ENCODE peak calls at places on chromosome 11, in eight cellular contexts. Q is B cell, D is cardiac fibroblast, X is GM10248, I is esophagus squamous epithelium, F is tibial nerve, U is astrocyte of the cerebellum, K is ovary. V is an unnamed sample.

GRCh38 chr11:9577032-9577431 is 3.6 kb downstream of the WEE1 start:
- DNase-seq in F (no peak), D (peak; percentile 72), I (no peak), K (no peak), U (no peak), X (no peak), Q (no peak), V (no peak)

GRCh38 chr11:121802542-121802941 is 313.5 kb downstream of the BLID start:
- DNase-seq in Q (no peak), K (peak; percentile 43), U (no peak), D (no peak), F (no peak), I (no peak), X (no peak), V (no peak)

GRCh38 chr11:33256808-33257159 is 397 bp upstream of the HIPK3 start:
- DNase-seq in Q (no peak), K (no peak), D (no peak), X (no peak), F (no peak), I (no peak), U (no peak), V (no peak)

GRCh38 chr11:115848080-115848479 is 343.9 kb upstream of the CADM1 start:
- DNase-seq in F (no peak), K (no peak), U (no peak), I (no peak), X (no peak), D (no peak), Q (no peak), V (no peak)

GRCh38 chr11:78039919-78040671 is 17.0 kb upstream of the KCTD14 start:
- DNase-seq in D (peak; percentile 93), U (no peak), Q (no peak), K (peak; percentile 65), I (no peak), X (peak; percentile 54), F (peak; percentile 47), V (no peak)

GRCh38 chr11:83326326-83326725 is 40.2 kb upstream of the CCDC90B start:
- DNase-seq in I (no peak), U (no peak), X (no peak), Q (no peak), D (no peak), K (no peak), F (no peak), V (no peak)

GRCh38 chr11:86119062-86119461 is 50.2 kb upstream of the PICALM start:
- DNase-seq in Q (no peak), F (no peak), I (no peak), U (no peak), D (no peak), X (no peak), K (no peak), V (peak; percentile 64)

GRCh38 chr11:129580278-129580677 is 204.6 kb downstream of the BARX2 start:
- DNase-seq in Q (no peak), I (no peak), F (no peak), X (no peak), D (no peak), K (no peak), U (no peak), V (no peak)

GRCh38 chr11:11789735-11790369 is 51.9 kb upstream of the USP47 start:
- DNase-seq in I (no peak), D (peak; percentile 40), U (no peak), Q (no peak), K (no peak), F (peak; percentile 24), X (no peak), V (no peak)

GRCh38 chr11:84398017-84398626 is 1112.0 kb upstream of the CCDC90B start:
- DNase-seq in U (no peak), F (no peak), I (no peak), Q (no peak), K (no peak), X (no peak), D (peak; percentile 61), V (peak; percentile 3)
- TF ChIP-seq CTCF in U (peak; percentile 42), F (no peak), I (no peak), Q (no peak), K (no peak), X (no peak), D (peak; percentile 47), V (peak; percentile 78)

DNA sequence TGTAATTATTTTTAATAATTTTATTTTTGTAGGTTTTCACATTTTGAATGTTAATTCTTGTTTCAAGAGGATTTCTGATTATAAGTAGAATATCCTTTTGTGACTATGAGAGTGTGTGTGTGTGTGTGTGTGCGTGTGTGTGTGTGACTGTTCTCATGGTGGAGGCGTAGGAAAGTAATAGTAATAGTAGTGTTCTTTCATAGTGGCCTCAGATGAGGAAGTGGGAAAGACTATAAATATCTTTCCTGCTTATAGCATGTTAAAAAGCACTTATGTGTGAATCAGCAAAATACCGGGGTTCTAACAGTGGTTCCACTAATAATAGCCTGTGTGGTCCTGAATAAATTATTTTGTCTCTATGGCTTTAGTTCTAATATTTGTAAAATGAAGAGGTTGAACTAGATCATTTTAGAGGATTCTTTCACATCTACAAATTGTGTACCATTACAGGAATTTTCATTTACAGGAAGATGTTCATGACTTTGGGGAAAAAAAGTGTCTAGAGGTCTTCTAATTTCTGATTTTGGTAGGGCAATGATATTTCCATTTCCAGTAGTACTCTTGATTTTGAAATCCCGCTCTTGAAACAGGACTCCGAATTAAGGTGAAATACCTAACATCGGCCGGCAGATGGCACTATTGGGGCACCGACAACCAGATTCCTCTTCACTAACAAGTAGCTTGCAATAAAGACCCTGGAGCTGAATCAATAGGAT is 29.9 kb upstream of the OR10G7 start:
- DNase-seq in U (peak; percentile 78), X (peak; percentile 67), K (peak; percentile 58), Q (peak; percentile 62), D (peak; percentile 91), I (no peak), F (peak; percentile 53), V (peak; percentile 22)
- TF ChIP-seq CTCF in U (peak; percentile 73), X (peak; percentile 70), K (peak; percentile 41), Q (peak; percentile 91), D (peak; percentile 62), I (peak; percentile 62), F (peak; percentile 69), V (peak; percentile 85)

GRCh38 chr11:69963533-69964246 is 114.4 kb upstream of the ANO1 start:
- DNase-seq in D (no peak), I (no peak), K (no peak), U (no peak), F (no peak), X (no peak), Q (no peak), V (no peak)

GRCh38 chr11:69964247-69964643 is 113.9 kb upstream of the ANO1 start:
- DNase-seq in D (no peak), U (no peak), I (no peak), K (no peak), F (no peak), X (no peak), Q (no peak), V (no peak)

GRCh38 chr11:69962152-69962551 is 116.0 kb upstream of the ANO1 start:
- DNase-seq in X (no peak), I (no peak), F (no peak), Q (no peak), D (peak; percentile 68), K (no peak), U (no peak), V (no peak)

GRCh38 chr11:69959461-69959860 is 118.7 kb upstream of the ANO1 start:
- DNase-seq in F (no peak), Q (no peak), D (no peak), X (no peak), U (no peak), I (no peak), K (no peak), V (no peak)

GRCh38 chr11:69961738-69962137 is 116.4 kb upstream of the ANO1 start:
- DNase-seq in X (no peak), I (no peak), U (no peak), F (no peak), D (no peak), Q (no peak), K (no peak), V (no peak)
- TF ChIP-seq CTCF in X (no peak), I (no peak), U (no peak), F (no peak), D (no peak), Q (no peak), K (no peak), V (no peak)

GRCh38 chr11:132994038-132994502 is 538.2 kb downstream of the OPCML start:
- DNase-seq in K (no peak), Q (no peak), F (no peak), U (no peak), X (no peak), I (no peak), D (no peak), V (no peak)

GRCh38 chr11:132987936-132988335 is 544.4 kb downstream of the OPCML start:
- DNase-seq in X (no peak), Q (no peak), F (no peak), I (no peak), U (peak; percentile 24), K (no peak), D (peak; percentile 1), V (no peak)

GRCh38 chr11:132988381-132988780 is 543.9 kb downstream of the OPCML start:
- DNase-seq in I (no peak), Q (no peak), X (no peak), K (no peak), U (no peak), F (no peak), D (no peak), V (no peak)

GRCh38 chr11:132997396-132997795 is 534.9 kb downstream of the OPCML start:
- DNase-seq in I (no peak), Q (no peak), X (no peak), U (no peak), D (no peak), K (no peak), F (no peak), V (no peak)

GRCh38 chr11:132992838-132993680 is 539.2 kb downstream of the OPCML start:
- DNase-seq in X (no peak), F (no peak), K (no peak), D (no peak), Q (no peak), U (peak; percentile 18), I (no peak), V (no peak)
- TF ChIP-seq CTCF in X (no peak), F (no peak), K (no peak), D (no peak), Q (no peak), U (peak; percentile 33), I (no peak), V (no peak)

GRCh38 chr11:3021125-3021524 is 29.0 kb upstream of the NAP1L4 start:
- DNase-seq in K (no peak), X (peak; percentile 61), D (peak; percentile 43), Q (no peak), U (no peak), I (no peak), F (no peak), V (no peak)
- TF ChIP-seq CTCF in K (no peak), X (peak; percentile 9), D (peak; percentile 59), Q (peak; percentile 14), U (peak; percentile 81), I (peak; percentile 75), F (peak; percentile 34), V (peak; percentile 85)

DNA sequence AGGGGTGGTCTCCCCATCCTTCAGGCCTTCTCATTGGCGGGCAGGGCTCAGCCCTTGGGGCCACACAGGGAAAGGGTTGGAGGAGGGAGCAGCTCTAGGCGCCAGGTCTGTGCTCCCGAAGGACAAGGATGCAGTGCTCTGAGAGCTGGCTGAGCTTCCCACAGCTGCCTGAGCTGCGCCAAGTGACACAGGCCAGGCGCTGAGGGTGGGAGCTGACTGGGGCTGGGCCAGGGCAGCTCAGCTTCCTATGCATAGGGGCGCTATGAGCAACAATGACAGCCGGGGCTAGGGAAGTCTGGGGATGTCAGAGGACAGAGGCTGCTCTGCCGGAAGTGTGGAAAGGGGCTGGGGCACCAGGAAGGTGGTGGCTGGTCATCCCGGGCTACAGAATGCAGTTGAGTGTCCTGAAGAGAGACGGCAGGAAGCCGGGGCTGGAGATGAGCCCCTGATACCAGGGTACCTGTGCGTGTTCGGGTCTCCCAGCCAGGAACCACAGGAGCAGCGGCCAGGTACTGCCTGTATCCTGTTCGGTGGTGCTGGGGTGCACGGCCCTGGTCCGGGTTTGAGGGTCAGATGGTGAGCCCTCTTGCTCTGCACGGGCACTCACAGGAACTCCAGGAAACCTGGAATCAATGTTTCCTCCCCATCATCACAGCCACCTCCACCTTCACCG is 253.0 kb upstream of the B3GAT1 start:
- DNase-seq in K (no peak), D (no peak), U (no peak), F (no peak), Q (peak; percentile 35), I (no peak), X (no peak), V (no peak)
- TF ChIP-seq CTCF in K (no peak), D (no peak), U (no peak), F (no peak), Q (no peak), I (no peak), X (no peak), V (no peak)

V was measured in epithelial cell of proximal tubule.